ENCODE peak calls at places on chromosome 17, in five cellular contexts. One of them, this sample, is unnamed.

GRCh38 chr17:3043737-3044365 is 19.6 kb downstream of the OR1D5 start:
- DNase-seq in lower lobe of right lung: no peak
- DNase-seq in bronchial epithelial cell: no peak
- DNase-seq in ascending aorta: no peak
- DNase-seq in AG09319: no peak
- DNase-seq in this sample: no peak

GRCh38 chr17:55320594-55321506 is 56.1 kb downstream of the HLF start:
- DNase-seq in lower lobe of right lung: no peak
- DNase-seq in bronchial epithelial cell: peak
- DNase-seq in ascending aorta: peak
- DNase-seq in AG09319: no peak
- DNase-seq in this sample: no peak

GRCh38 chr17:76540381-76541300 is 797 bp downstream of the PRCD start:
- DNase-seq in lower lobe of right lung: peak
- DNase-seq in bronchial epithelial cell: peak
- DNase-seq in ascending aorta: peak
- DNase-seq in AG09319: peak
- DNase-seq in this sample: peak

GRCh38 chr17:44374306-44375195 is 10.9 kb upstream of the FAM171A2 start:
- DNase-seq in lower lobe of right lung: no peak
- DNase-seq in bronchial epithelial cell: peak
- DNase-seq in ascending aorta: no peak
- DNase-seq in AG09319: no peak
- DNase-seq in this sample: no peak

GRCh38 chr17:61234102-61234750 is 165.4 kb upstream of the TBX2 start:
- DNase-seq in lower lobe of right lung: no peak
- DNase-seq in bronchial epithelial cell: no peak
- DNase-seq in ascending aorta: no peak
- DNase-seq in AG09319: no peak
- DNase-seq in this sample: no peak

GRCh38 chr17:79183221-79184158 is 108.9 kb downstream of the ENGASE start:
- DNase-seq in lower lobe of right lung: no peak
- DNase-seq in bronchial epithelial cell: no peak
- DNase-seq in ascending aorta: no peak
- DNase-seq in AG09319: no peak
- DNase-seq in this sample: no peak

GRCh38 chr17:81052199-81052997 is 17.4 kb downstream of the BAIAP2 start:
- DNase-seq in lower lobe of right lung: no peak
- DNase-seq in bronchial epithelial cell: no peak
- DNase-seq in ascending aorta: no peak
- DNase-seq in AG09319: no peak
- DNase-seq in this sample: no peak

GRCh38 chr17:32697728-32698625 is 178.9 kb downstream of the MYO1D start:
- DNase-seq in lower lobe of right lung: no peak
- DNase-seq in bronchial epithelial cell: peak
- DNase-seq in ascending aorta: no peak
- DNase-seq in AG09319: no peak
- DNase-seq in this sample: no peak

GRCh38 chr17:74276561-74277009 is 2.6 kb downstream of the DNAI2 start:
- DNase-seq in lower lobe of right lung: no peak
- DNase-seq in bronchial epithelial cell: no peak
- DNase-seq in ascending aorta: no peak
- DNase-seq in AG09319: no peak
- DNase-seq in this sample: no peak

GRCh38 chr17:37774508-37774907 is 29.6 kb upstream of the HNF1B start:
- DNase-seq in lower lobe of right lung: no peak
- DNase-seq in bronchial epithelial cell: no peak
- DNase-seq in ascending aorta: no peak
- DNase-seq in AG09319: no peak
- DNase-seq in this sample: no peak

GRCh38 chr17:82734987-82735866 is at the start of gene FN3K:
- DNase-seq in lower lobe of right lung: peak
- DNase-seq in bronchial epithelial cell: no peak
- DNase-seq in ascending aorta: peak
- DNase-seq in AG09319: no peak
- DNase-seq in this sample: no peak

GRCh38 chr17:55175788-55176425 is 88.9 kb upstream of the HLF start:
- DNase-seq in lower lobe of right lung: no peak
- DNase-seq in bronchial epithelial cell: no peak
- DNase-seq in ascending aorta: no peak
- DNase-seq in AG09319: no peak
- DNase-seq in this sample: no peak

GRCh38 chr17:56260421-56260820 is 107.1 kb downstream of the ANKFN1 start:
- DNase-seq in lower lobe of right lung: no peak
- DNase-seq in bronchial epithelial cell: no peak
- DNase-seq in ascending aorta: no peak
- DNase-seq in AG09319: no peak
- DNase-seq in this sample: no peak

GRCh38 chr17:40313660-40314556 is 4.9 kb downstream of the RARA start:
- DNase-seq in lower lobe of right lung: no peak
- DNase-seq in bronchial epithelial cell: peak
- DNase-seq in ascending aorta: no peak
- DNase-seq in AG09319: no peak
- DNase-seq in this sample: no peak

GRCh38 chr17:76139801-76140660 is 1.0 kb downstream of the FOXJ1 start:
- DNase-seq in lower lobe of right lung: peak
- DNase-seq in bronchial epithelial cell: no peak
- DNase-seq in ascending aorta: no peak
- DNase-seq in AG09319: no peak
- DNase-seq in this sample: no peak

GRCh38 chr17:56898874-56899273 is 15.0 kb downstream of the TRIM25 start:
- DNase-seq in lower lobe of right lung: no peak
- DNase-seq in bronchial epithelial cell: no peak
- DNase-seq in ascending aorta: no peak
- DNase-seq in AG09319: no peak
- DNase-seq in this sample: no peak

GRCh38 chr17:58786586-58787295 is 31.1 kb downstream of the PPM1E start:
- DNase-seq in lower lobe of right lung: no peak
- DNase-seq in bronchial epithelial cell: peak
- DNase-seq in ascending aorta: no peak
- DNase-seq in AG09319: peak
- DNase-seq in this sample: no peak

GRCh38 chr17:57043276-57043675 is 41.8 kb upstream of the AKAP1 start:
- DNase-seq in lower lobe of right lung: no peak
- DNase-seq in bronchial epithelial cell: no peak
- DNase-seq in ascending aorta: no peak
- DNase-seq in AG09319: no peak
- DNase-seq in this sample: no peak

GRCh38 chr17:15091825-15092224 is 173.3 kb downstream of the PMP22 start:
- DNase-seq in lower lobe of right lung: no peak
- DNase-seq in bronchial epithelial cell: peak
- DNase-seq in ascending aorta: no peak
- DNase-seq in AG09319: no peak
- DNase-seq in this sample: no peak

GRCh38 chr17:41734139-41734948 is at the start of gene HAP1:
- DNase-seq in lower lobe of right lung: no peak
- DNase-seq in bronchial epithelial cell: no peak
- DNase-seq in ascending aorta: no peak
- DNase-seq in AG09319: no peak
- DNase-seq in this sample: peak

GRCh38 chr17:17972126-17972951 is at the start of the genes DRC3 and TOM1L2:
- DNase-seq in lower lobe of right lung: peak
- DNase-seq in bronchial epithelial cell: peak
- DNase-seq in ascending aorta: peak
- DNase-seq in AG09319: peak
- DNase-seq in this sample: peak
- TF ChIP-seq CTCF in lower lobe of right lung: no peak
- TF ChIP-seq CTCF in bronchial epithelial cell: no peak
- TF ChIP-seq CTCF in ascending aorta: no peak
- TF ChIP-seq CTCF in AG09319: no peak
- TF ChIP-seq CTCF in this sample: peak

GRCh38 chr17:28718990-28719433 is 773 bp upstream of the RPL23A start:
- DNase-seq in lower lobe of right lung: no peak
- DNase-seq in bronchial epithelial cell: no peak
- DNase-seq in ascending aorta: no peak
- DNase-seq in AG09319: no peak
- DNase-seq in this sample: no peak

GRCh38 chr17:28718317-28718672 is 627 bp upstream of the RAB34 start:
- DNase-seq in lower lobe of right lung: no peak
- DNase-seq in bronchial epithelial cell: no peak
- DNase-seq in ascending aorta: no peak
- DNase-seq in AG09319: no peak
- DNase-seq in this sample: no peak

GRCh38 chr17:28715217-28715616 is 2.5 kb downstream of the RAB34 start:
- DNase-seq in lower lobe of right lung: no peak
- DNase-seq in bronchial epithelial cell: no peak
- DNase-seq in ascending aorta: no peak
- DNase-seq in AG09319: no peak
- DNase-seq in this sample: no peak

GRCh38 chr17:28716740-28717577 is 709 bp downstream of the RAB34 start:
- DNase-seq in lower lobe of right lung: peak
- DNase-seq in bronchial epithelial cell: no peak
- DNase-seq in ascending aorta: no peak
- DNase-seq in AG09319: no peak
- DNase-seq in this sample: no peak

GRCh38 chr17:28717578-28718316 is at the start of gene RAB34:
- DNase-seq in lower lobe of right lung: peak
- DNase-seq in bronchial epithelial cell: peak
- DNase-seq in ascending aorta: peak
- DNase-seq in AG09319: peak
- DNase-seq in this sample: peak
- TF ChIP-seq CTCF in lower lobe of right lung: peak
- TF ChIP-seq CTCF in bronchial epithelial cell: peak
- TF ChIP-seq CTCF in ascending aorta: peak
- TF ChIP-seq CTCF in AG09319: no peak
- TF ChIP-seq CTCF in this sample: peak

GRCh38 chr17:31061678-31062077 is 33.1 kb upstream of the NF1 start:
- DNase-seq in lower lobe of right lung: no peak
- DNase-seq in bronchial epithelial cell: no peak
- DNase-seq in ascending aorta: no peak
- DNase-seq in AG09319: no peak
- DNase-seq in this sample: no peak
- TF ChIP-seq CTCF in lower lobe of right lung: no peak
- TF ChIP-seq CTCF in bronchial epithelial cell: peak
- TF ChIP-seq CTCF in ascending aorta: no peak
- TF ChIP-seq CTCF in AG09319: no peak
- TF ChIP-seq CTCF in this sample: peak

GRCh38 chr17:50048988-50049387 is 6.9 kb upstream of the ITGA3 start:
- DNase-seq in lower lobe of right lung: no peak
- DNase-seq in bronchial epithelial cell: no peak
- DNase-seq in ascending aorta: no peak
- DNase-seq in AG09319: no peak
- DNase-seq in this sample: no peak

GRCh38 chr17:50051606-50052005 is 4.3 kb upstream of the ITGA3 start:
- DNase-seq in lower lobe of right lung: no peak
- DNase-seq in bronchial epithelial cell: peak
- DNase-seq in ascending aorta: no peak
- DNase-seq in AG09319: no peak
- DNase-seq in this sample: no peak

GRCh38 chr17:50051082-50051576 is 4.8 kb upstream of the ITGA3 start:
- DNase-seq in lower lobe of right lung: no peak
- DNase-seq in bronchial epithelial cell: peak
- DNase-seq in ascending aorta: no peak
- DNase-seq in AG09319: no peak
- DNase-seq in this sample: no peak

GRCh38 chr17:50049636-50050035 is 6.3 kb upstream of the ITGA3 start:
- DNase-seq in lower lobe of right lung: no peak
- DNase-seq in bronchial epithelial cell: no peak
- DNase-seq in ascending aorta: no peak
- DNase-seq in AG09319: no peak
- DNase-seq in this sample: no peak

DNA sequence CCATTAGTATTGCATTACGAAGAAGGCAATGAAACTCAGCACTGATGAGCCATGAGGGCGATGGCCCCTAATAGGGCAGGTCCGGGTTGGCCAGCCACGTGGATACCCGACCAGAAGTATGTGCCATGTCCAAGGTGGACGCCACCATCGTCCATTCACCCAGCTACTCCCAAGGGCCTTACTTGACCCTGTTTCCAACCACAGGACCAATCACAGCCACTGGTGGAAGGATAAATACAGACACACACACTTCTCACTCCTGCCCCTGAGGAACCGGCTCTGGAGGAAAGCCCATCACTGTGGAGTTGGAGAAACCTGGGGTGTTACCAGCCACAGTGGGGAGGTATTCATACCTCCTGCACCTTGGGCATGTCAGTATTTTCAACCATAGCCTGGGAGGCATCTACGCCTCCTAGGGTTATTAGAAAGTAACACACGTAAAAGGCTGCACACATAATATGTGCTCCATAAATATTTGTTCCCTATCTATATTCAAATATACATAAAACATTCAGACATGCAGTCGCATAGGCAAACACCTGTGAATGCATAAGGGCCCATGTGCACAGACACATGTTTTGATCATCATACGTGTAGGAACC is 5.4 kb upstream of the ITGA3 start:
- DNase-seq in lower lobe of right lung: no peak
- DNase-seq in bronchial epithelial cell: no peak
- DNase-seq in ascending aorta: no peak
- DNase-seq in AG09319: no peak
- DNase-seq in this sample: no peak
- TF ChIP-seq CTCF in lower lobe of right lung: no peak
- TF ChIP-seq CTCF in bronchial epithelial cell: peak
- TF ChIP-seq CTCF in ascending aorta: no peak
- TF ChIP-seq CTCF in AG09319: no peak
- TF ChIP-seq CTCF in this sample: no peak

This sample was measured in type B pancreatic cell.